ENCODE peak calls at places on chromosomes 12 and 14, in five cellular contexts. H, M, E, U and X are unnamed samples.

GRCh38 chr14:81315344-81315743 is 84.8 kb downstream of the STON2 start:
- DNase-seq in H (no peak), M (peak; percentile 79), E (no peak), U (peak; percentile 71), X (no peak)

GRCh38 chr12:52390739-52391617 is 5.5 kb upstream of the KRT84 start:
- DNase-seq in H (peak; percentile 32), M (peak; percentile 80), E (peak; percentile 44), U (peak; percentile 51), X (peak; percentile 10)

GRCh38 chr12:32874083-32874482 is 22.5 kb downstream of the PKP2 start:
- DNase-seq in H (no peak), M (no peak), E (no peak), U (no peak), X (no peak)

GRCh38 chr12:53115891-53116675 is 12.8 kb downstream of the SOAT2 start:
- DNase-seq in H (no peak), M (no peak), E (no peak), U (no peak), X (no peak)

GRCh38 chr12:127125607-127126259 is 1141.2 kb upstream of the TMEM132C start:
- DNase-seq in H (peak; percentile 74), M (no peak), E (no peak), U (no peak), X (no peak)

GRCh38 chr12:30630378-30631285 is 65.0 kb downstream of the IPO8 start:
- DNase-seq in H (no peak), M (no peak), E (no peak), U (no peak), X (no peak)

GRCh38 chr12:11595080-11595479 is 54.4 kb upstream of the ETV6 start:
- DNase-seq in H (no peak), M (no peak), E (no peak), U (no peak), X (no peak)

GRCh38 chr12:40342010-40342409 is 117.2 kb downstream of the LRRK2 start:
- DNase-seq in H (no peak), M (no peak), E (no peak), U (no peak), X (no peak)

GRCh38 chr14:29654910-29655590 is 272.6 kb downstream of the PRKD1 start:
- DNase-seq in H (peak; percentile 42), M (no peak), E (no peak), U (no peak), X (no peak)

GRCh38 chr14:65255583-65256443 is 153.5 kb upstream of the MAX start:
- DNase-seq in H (no peak), M (peak; percentile 96), E (peak; percentile 40), U (peak; percentile 63), X (peak; percentile 77)

GRCh38 chr12:91326043-91327027 is 143.7 kb upstream of the DCN start:
- DNase-seq in H (peak; percentile 90), M (peak; percentile 42), E (peak; percentile 26), U (peak; percentile 63), X (peak; percentile 39)

GRCh38 chr12:130775953-130776856 is 60.1 kb upstream of the RIMBP2 start:
- DNase-seq in H (peak; percentile 91), M (peak; percentile 89), E (no peak), U (peak; percentile 87), X (no peak)

GRCh38 chr14:72906879-72907278 is 13.0 kb upstream of the DPF3 start:
- DNase-seq in H (no peak), M (no peak), E (no peak), U (no peak), X (no peak)

GRCh38 chr12:106580671-106581508 is 1.9 kb upstream of the RFX4 start:
- DNase-seq in H (no peak), M (peak; percentile 42), E (peak; percentile 25), U (peak; percentile 32), X (no peak)

GRCh38 chr14:49882826-49883694 is 9.8 kb upstream of the ARF6 start:
- DNase-seq in H (no peak), M (peak; percentile 41), E (no peak), U (no peak), X (no peak)

GRCh38 chr14:56581041-56581727 is 1.6 kb downstream of the TMEM260 start:
- DNase-seq in H (no peak), M (no peak), E (no peak), U (no peak), X (no peak)

GRCh38 chr12:131830335-131831020 is 2.3 kb downstream of the MMP17 start:
- DNase-seq in H (peak; percentile 92), M (peak; percentile 76), E (peak; percentile 87), U (peak; percentile 88), X (no peak)

GRCh38 chr14:74840603-74841030 is 35.3 kb downstream of the PROX2 start:
- DNase-seq in H (no peak), M (no peak), E (no peak), U (no peak), X (no peak)

GRCh38 chr12:40164034-40164433 is 58.2 kb upstream of the SLC2A13 start:
- DNase-seq in H (no peak), M (no peak), E (no peak), U (peak; percentile 17), X (no peak)

GRCh38 chr12:124698211-124698997 is 131.0 kb upstream of the NCOR2 start:
- DNase-seq in H (peak; percentile 56), M (no peak), E (no peak), U (no peak), X (no peak)
- H3K9ac ChIP-seq in H (peak overlapping the region; percentile 1), M (no peak overlapping the region), E (no peak overlapping the region), U (no peak overlapping the region), X (no peak overlapping the region)

DNA sequence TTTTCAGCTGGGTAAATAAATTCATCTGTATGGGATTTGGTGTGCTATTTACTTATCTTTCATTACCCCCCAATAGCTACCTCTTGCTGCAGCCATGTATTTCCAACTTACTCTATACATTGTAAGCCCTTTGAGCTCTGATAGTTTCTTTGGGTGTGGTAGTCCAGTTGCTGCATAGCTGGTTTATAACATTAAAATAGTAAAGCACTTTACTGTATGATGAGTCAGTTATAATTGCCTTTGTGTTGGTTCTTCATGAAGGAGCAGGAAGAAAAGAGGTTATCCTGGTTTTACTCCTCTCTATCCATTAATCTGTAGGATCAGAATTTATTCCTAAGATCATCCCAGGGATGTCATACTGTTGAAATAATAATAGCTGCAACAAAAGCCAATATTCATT is 15.7 kb downstream of the TBC1D30 start:
- DNase-seq in H (no peak), M (no peak), E (no peak), U (no peak), X (no peak)
- H3K9ac ChIP-seq in H (no peak overlapping the region), M (no peak overlapping the region), E (no peak overlapping the region), U (no peak overlapping the region), X (no peak overlapping the region)

GRCh38 chr12:54285150-54286041 is 4.9 kb downstream of the HNRNPA1 start:
- DNase-seq in H (peak; percentile 38), M (no peak), E (no peak), U (no peak), X (no peak)
- H3K9ac ChIP-seq in H (peak overlapping the region; percentile 60), M (no peak overlapping the region), E (peak overlapping the region; percentile 7), U (no peak overlapping the region), X (no peak overlapping the region)

GRCh38 chr12:46585854-46586621 is 213.5 kb upstream of the SLC38A2 start:
- DNase-seq in H (peak; percentile 52), M (peak; percentile 85), E (no peak), U (peak; percentile 88), X (peak; percentile 86)
- H3K9ac ChIP-seq in H (no peak overlapping the region), M (no peak overlapping the region), E (no peak overlapping the region), U (no peak overlapping the region), X (peak overlapping the region; percentile 20)

GRCh38 chr12:96236221-96236822 is 42.1 kb downstream of the ELK3 start:
- DNase-seq in H (no peak), M (no peak), E (no peak), U (no peak), X (peak; percentile 62)
- H3K9ac ChIP-seq in H (peak overlapping the region; percentile 66), M (no peak overlapping the region), E (no peak overlapping the region), U (no peak overlapping the region), X (no peak overlapping the region)

DNA sequence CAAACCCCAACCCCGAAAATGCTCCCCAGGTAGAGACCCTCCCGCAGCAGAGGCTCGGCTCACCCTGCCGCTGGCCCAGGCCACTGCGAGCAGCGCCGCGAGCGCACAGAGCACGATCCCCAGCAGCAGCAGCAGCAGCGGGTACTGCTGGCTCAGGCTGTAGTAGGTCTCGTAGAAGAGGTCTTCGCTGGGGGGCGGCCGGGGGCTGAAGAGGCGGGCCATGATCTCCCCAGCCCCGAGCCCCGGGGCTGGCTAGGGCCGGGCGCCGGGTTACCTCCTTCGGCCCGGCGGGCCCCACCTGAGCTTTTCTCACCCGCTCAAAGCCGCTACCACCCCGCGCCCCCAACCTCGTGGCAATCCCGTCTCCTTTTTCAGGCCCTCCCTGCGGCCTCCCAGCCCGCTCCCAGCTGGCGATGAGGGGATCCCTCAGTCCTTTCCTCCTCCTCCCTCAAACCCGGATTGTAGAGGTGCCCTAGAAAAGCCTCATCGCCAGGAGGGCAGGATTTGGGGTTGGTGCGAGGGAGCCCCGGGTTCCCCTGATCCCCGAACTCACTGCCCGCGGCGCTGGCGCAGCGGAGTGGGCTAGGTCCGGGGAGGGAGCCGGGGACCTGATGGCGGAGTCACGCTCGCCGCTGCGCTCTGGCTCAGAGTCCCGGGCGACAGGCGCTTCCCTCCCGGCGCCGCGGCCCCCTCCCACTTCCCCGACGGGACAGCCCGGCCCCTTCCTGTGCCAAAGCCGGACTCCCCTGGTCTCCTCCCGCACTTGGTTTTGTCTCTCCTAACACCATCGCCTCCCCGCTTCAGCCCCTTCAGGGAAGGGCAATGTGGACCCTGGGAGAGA is at the start of gene ADCY4:
- DNase-seq in H (peak; percentile 38), M (no peak), E (peak; percentile 60), U (peak; percentile 51), X (no peak)
- H3K9ac ChIP-seq in H (peak within 1 kb of the TSS; percentile 53), M (no peak within 1 kb of the TSS), E (no peak within 1 kb of the TSS), U (no peak within 1 kb of the TSS), X (peak within 1 kb of the TSS; percentile 23)

DNA sequence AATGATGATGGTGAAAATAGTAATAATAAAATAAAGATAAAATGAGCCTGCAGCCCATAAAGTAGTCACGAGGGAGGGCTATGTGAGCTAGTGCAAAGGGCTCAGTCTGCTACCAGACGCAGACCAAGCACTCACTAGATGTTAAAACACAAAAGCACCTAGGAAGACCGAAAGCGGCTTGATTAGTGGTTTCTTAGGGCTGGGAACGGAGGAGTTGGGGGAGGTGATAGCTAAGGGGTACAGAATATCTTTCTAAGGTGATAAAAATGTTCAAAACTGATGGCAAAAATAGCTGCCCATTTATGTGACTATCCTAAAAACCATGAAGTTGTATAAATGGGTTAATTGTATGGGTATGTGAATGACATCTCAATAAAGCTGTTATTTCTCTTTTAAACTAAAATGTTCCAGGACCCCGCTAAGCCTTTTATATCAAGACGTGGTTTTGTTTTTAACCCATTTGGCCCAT is 39.6 kb downstream of the ACTN1 start:
- DNase-seq in H (no peak), M (no peak), E (no peak), U (no peak), X (no peak)
- H3K9ac ChIP-seq in H (peak overlapping the region; percentile 17), M (no peak overlapping the region), E (peak overlapping the region; percentile 40), U (no peak overlapping the region), X (no peak overlapping the region)

DNA sequence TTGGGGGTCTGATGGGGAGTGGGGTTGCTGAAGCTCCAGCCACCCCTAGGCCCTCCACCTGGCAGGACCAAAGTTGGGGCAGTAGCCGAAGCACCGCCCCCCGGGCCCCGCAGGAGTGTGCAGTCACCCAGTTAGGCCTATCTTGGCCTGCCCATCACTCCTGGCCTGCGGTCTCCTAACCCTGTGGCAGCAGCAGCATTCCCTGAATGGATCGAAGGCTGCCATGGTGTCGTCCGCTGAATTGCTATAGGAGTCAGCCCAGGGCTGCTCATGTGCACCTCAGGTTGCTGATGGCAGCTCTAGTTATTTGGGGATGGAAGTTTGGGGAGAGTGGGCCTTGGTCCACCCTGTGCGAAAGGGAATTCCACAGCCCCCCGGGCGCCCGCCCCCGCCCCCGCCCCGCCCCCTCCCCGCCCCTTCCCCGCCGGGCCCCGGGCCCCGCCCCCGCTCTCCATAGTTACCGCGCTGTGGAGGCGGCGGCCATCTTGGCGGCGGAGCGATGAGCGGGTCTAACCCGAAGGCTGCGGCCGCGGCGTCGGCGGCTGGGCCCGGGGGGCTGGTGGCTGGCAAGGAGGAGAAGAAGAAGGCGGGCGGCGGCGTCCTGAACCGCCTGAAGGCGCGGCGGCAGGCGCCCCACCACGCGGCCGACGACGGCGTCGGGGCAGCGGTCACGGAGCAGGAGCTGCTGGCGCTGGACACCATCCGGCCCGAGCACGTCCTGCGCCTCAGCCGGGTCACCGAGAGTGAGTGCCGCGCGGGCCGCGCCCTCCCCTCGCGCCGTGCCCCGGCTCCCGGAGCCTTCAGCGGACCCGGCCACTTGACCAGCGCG is at the start of gene UNC119B:
- DNase-seq in H (peak; percentile 80), M (peak; percentile 89), E (peak; percentile 96), U (peak; percentile 90), X (peak; percentile 77)
- H3K9ac ChIP-seq in H (peak within 1 kb of the TSS; percentile 91), M (peak within 1 kb of the TSS; percentile 79), E (peak within 1 kb of the TSS; percentile 84), U (peak within 1 kb of the TSS; percentile 90), X (peak within 1 kb of the TSS; percentile 91)